ENCODE peak calls at places on chromosomes 7 and 10, in eight cellular contexts. One of them, this sample, is unnamed. For H3K36me3, the result is how much of the 10 kb centered on the place peaks cover.

GRCh38 chr7:94374231-94374630 is 20.5 kb upstream of the COL1A2 start:
- DNase-seq in cardiac muscle cell: peak
- DNase-seq in brain microvascular endothelial cell: peak
- DNase-seq in hepatocyte: peak
- DNase-seq in uterus: peak
- DNase-seq in astrocyte: peak
- DNase-seq in Peyer's patch: no peak
- DNase-seq in Caco-2: no peak
- DNase-seq in this sample: peak

GRCh38 chr7:86600506-86601290 is 43.0 kb upstream of the GRM3 start:
- DNase-seq in cardiac muscle cell: peak
- DNase-seq in brain microvascular endothelial cell: no peak
- DNase-seq in hepatocyte: peak
- DNase-seq in uterus: no peak
- DNase-seq in astrocyte: no peak
- DNase-seq in Peyer's patch: no peak
- DNase-seq in Caco-2: peak
- DNase-seq in this sample: no peak

GRCh38 chr7:44244282-44244681 is 43.5 kb downstream of the YKT6 start:
- DNase-seq in cardiac muscle cell: peak
- DNase-seq in brain microvascular endothelial cell: no peak
- DNase-seq in hepatocyte: no peak
- DNase-seq in uterus: no peak
- DNase-seq in astrocyte: no peak
- DNase-seq in Peyer's patch: no peak
- DNase-seq in Caco-2: no peak
- DNase-seq in this sample: no peak

GRCh38 chr7:130024390-130024789 is 26.8 kb downstream of the ZC3HC1 start:
- DNase-seq in cardiac muscle cell: no peak
- DNase-seq in brain microvascular endothelial cell: peak
- DNase-seq in hepatocyte: no peak
- DNase-seq in uterus: no peak
- DNase-seq in astrocyte: peak
- DNase-seq in Peyer's patch: no peak
- DNase-seq in Caco-2: no peak
- DNase-seq in this sample: no peak

GRCh38 chr10:80453392-80453714 is 757 bp upstream of the TSPAN14 start:
- DNase-seq in cardiac muscle cell: no peak
- DNase-seq in brain microvascular endothelial cell: no peak
- DNase-seq in hepatocyte: no peak
- DNase-seq in uterus: no peak
- DNase-seq in astrocyte: no peak
- DNase-seq in Peyer's patch: no peak
- DNase-seq in Caco-2: no peak
- DNase-seq in this sample: no peak

GRCh38 chr10:72694476-72695369 is 2.8 kb downstream of the MCU start:
- DNase-seq in cardiac muscle cell: peak
- DNase-seq in brain microvascular endothelial cell: no peak
- DNase-seq in hepatocyte: peak
- DNase-seq in uterus: peak
- DNase-seq in astrocyte: no peak
- DNase-seq in Peyer's patch: no peak
- DNase-seq in Caco-2: no peak
- DNase-seq in this sample: peak

GRCh38 chr7:27163776-27164380 is 1.5 kb downstream of the HOXA9 start:
- DNase-seq in cardiac muscle cell: no peak
- DNase-seq in brain microvascular endothelial cell: no peak
- DNase-seq in hepatocyte: no peak
- DNase-seq in uterus: no peak
- DNase-seq in astrocyte: no peak
- DNase-seq in Peyer's patch: peak
- DNase-seq in Caco-2: no peak
- DNase-seq in this sample: no peak

GRCh38 chr7:157006205-157006747 is 4.2 kb downstream of the MNX1 start:
- DNase-seq in cardiac muscle cell: no peak
- DNase-seq in brain microvascular endothelial cell: no peak
- DNase-seq in hepatocyte: no peak
- DNase-seq in uterus: no peak
- DNase-seq in astrocyte: no peak
- DNase-seq in Peyer's patch: peak
- DNase-seq in Caco-2: no peak
- DNase-seq in this sample: no peak

GRCh38 chr7:6432786-6433185 is 15.0 kb downstream of the DAGLB start:
- DNase-seq in cardiac muscle cell: no peak
- DNase-seq in brain microvascular endothelial cell: no peak
- DNase-seq in hepatocyte: no peak
- DNase-seq in uterus: no peak
- DNase-seq in astrocyte: no peak
- DNase-seq in Peyer's patch: no peak
- DNase-seq in Caco-2: no peak
- DNase-seq in this sample: no peak

GRCh38 chr10:123150986-123151738 is 3.0 kb upstream of the BUB3 start:
- DNase-seq in cardiac muscle cell: peak
- DNase-seq in brain microvascular endothelial cell: no peak
- DNase-seq in hepatocyte: no peak
- DNase-seq in uterus: no peak
- DNase-seq in astrocyte: no peak
- DNase-seq in Peyer's patch: no peak
- DNase-seq in Caco-2: peak
- DNase-seq in this sample: no peak

GRCh38 chr7:105126436-105126975 is 112.5 kb downstream of the KMT2E start:
- DNase-seq in cardiac muscle cell: no peak
- DNase-seq in brain microvascular endothelial cell: no peak
- DNase-seq in hepatocyte: no peak
- DNase-seq in uterus: no peak
- DNase-seq in astrocyte: peak
- DNase-seq in Peyer's patch: no peak
- DNase-seq in Caco-2: no peak
- DNase-seq in this sample: no peak

GRCh38 chr10:93600861-93601773 is at the start of gene RBP4:
- DNase-seq in cardiac muscle cell: peak
- DNase-seq in brain microvascular endothelial cell: peak
- DNase-seq in hepatocyte: peak
- DNase-seq in uterus: no peak
- DNase-seq in astrocyte: peak
- DNase-seq in Peyer's patch: no peak
- DNase-seq in Caco-2: peak
- DNase-seq in this sample: peak
- H3K36me3 ChIP-seq in cardiac muscle cell: under half
- H3K36me3 ChIP-seq in brain microvascular endothelial cell: under half
- H3K36me3 ChIP-seq in hepatocyte: under half
- H3K36me3 ChIP-seq in uterus: under half
- H3K36me3 ChIP-seq in astrocyte: under half
- H3K36me3 ChIP-seq in Peyer's patch: under half
- H3K36me3 ChIP-seq in Caco-2: under half
- H3K36me3 ChIP-seq in this sample: under half

DNA sequence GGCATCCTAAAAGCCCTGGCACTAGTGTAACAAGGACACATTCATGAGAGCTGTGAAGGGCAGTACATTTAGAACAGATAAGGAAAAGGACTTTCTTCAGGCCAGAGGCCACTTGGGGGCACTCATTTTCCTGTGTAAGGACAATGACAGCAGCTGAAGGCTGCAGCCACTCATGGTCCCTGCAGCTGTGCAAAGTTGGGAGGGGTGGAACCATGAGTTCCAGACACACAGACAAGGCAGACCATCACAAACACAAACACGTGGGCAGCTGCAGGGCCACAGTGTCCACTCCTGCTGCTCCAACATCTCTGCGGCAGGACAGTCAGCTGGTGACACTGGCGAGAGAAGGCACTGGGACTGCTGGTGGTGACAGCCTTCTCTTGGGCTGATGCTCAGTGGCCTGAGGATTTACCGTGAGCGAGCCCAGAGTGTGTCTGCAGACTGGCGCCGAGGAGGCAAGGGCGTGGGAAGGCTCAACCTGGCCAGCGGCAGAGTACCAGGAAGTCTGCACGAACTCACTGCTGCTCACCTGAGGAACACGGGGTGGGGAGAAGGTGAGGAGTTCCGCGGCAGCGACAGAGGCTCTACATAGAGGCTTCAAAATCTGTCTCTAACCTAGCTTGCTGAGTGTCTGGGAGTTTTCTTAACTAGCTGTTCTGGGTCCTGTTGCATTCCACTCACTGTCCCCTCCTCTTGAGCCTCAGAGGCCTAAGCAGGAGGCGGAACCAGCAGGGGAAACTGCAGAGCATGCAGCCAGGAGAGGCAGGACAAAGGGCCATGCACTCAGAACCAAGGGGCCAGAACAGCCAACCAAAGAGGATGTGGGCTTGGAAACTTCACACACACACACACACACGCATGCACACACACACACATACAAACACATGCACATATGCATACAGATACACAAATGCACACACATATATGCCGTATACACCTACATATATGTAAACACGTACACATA is 76.5 kb upstream of the DDC start:
- DNase-seq in cardiac muscle cell: peak
- DNase-seq in brain microvascular endothelial cell: no peak
- DNase-seq in hepatocyte: no peak
- DNase-seq in uterus: no peak
- DNase-seq in astrocyte: no peak
- DNase-seq in Peyer's patch: no peak
- DNase-seq in Caco-2: no peak
- DNase-seq in this sample: no peak
- TF ChIP-seq CTCF in cardiac muscle cell: no peak
- TF ChIP-seq CTCF in brain microvascular endothelial cell: no peak
- TF ChIP-seq CTCF in hepatocyte: peak
- TF ChIP-seq CTCF in uterus: no peak
- TF ChIP-seq CTCF in astrocyte: no peak
- TF ChIP-seq CTCF in Peyer's patch: no peak
- TF ChIP-seq CTCF in Caco-2: no peak
- TF ChIP-seq CTCF in this sample: no peak

DNA sequence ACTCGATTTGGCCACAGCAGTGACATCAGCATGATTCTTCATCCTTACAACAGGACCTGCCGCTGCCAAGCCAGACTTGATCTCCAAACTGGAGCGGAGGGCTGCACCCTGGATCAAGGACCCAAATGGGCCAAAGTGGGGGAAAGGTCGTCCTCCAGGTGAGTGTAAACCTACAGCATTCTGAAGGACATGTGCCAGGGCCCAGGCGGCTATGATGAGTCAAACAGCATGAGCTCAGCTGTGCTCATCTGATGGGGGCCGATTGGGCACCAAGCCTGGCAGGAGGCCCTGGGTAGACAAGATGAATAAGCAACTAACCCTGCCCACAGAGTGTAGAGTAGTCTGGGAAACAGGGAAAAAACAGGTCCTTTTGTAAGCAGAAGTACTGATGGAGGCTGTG is 14.4 kb upstream of the ATP6V0E2 start:
- DNase-seq in cardiac muscle cell: no peak
- DNase-seq in brain microvascular endothelial cell: no peak
- DNase-seq in hepatocyte: no peak
- DNase-seq in uterus: no peak
- DNase-seq in astrocyte: no peak
- DNase-seq in Peyer's patch: no peak
- DNase-seq in Caco-2: no peak
- DNase-seq in this sample: no peak
- H3K36me3 ChIP-seq in cardiac muscle cell: under half
- H3K36me3 ChIP-seq in brain microvascular endothelial cell: under half
- H3K36me3 ChIP-seq in hepatocyte: under half
- H3K36me3 ChIP-seq in uterus: under half
- H3K36me3 ChIP-seq in astrocyte: under half
- H3K36me3 ChIP-seq in Peyer's patch: under half
- H3K36me3 ChIP-seq in Caco-2: under half
- H3K36me3 ChIP-seq in this sample: under half

GRCh38 chr10:51046668-51047067 is 27.6 kb upstream of the PRKG1 start:
- DNase-seq in cardiac muscle cell: no peak
- DNase-seq in brain microvascular endothelial cell: no peak
- DNase-seq in hepatocyte: no peak
- DNase-seq in uterus: no peak
- DNase-seq in astrocyte: no peak
- DNase-seq in Peyer's patch: no peak
- DNase-seq in Caco-2: no peak
- DNase-seq in this sample: no peak

GRCh38 chr10:51048792-51049191 is 25.5 kb upstream of the PRKG1 start:
- DNase-seq in cardiac muscle cell: no peak
- DNase-seq in brain microvascular endothelial cell: no peak
- DNase-seq in hepatocyte: no peak
- DNase-seq in uterus: no peak
- DNase-seq in astrocyte: no peak
- DNase-seq in Peyer's patch: no peak
- DNase-seq in Caco-2: no peak
- DNase-seq in this sample: no peak

GRCh38 chr10:51052152-51052551 is 22.1 kb upstream of the PRKG1 start:
- DNase-seq in cardiac muscle cell: no peak
- DNase-seq in brain microvascular endothelial cell: no peak
- DNase-seq in hepatocyte: no peak
- DNase-seq in uterus: no peak
- DNase-seq in astrocyte: no peak
- DNase-seq in Peyer's patch: no peak
- DNase-seq in Caco-2: no peak
- DNase-seq in this sample: no peak

DNA sequence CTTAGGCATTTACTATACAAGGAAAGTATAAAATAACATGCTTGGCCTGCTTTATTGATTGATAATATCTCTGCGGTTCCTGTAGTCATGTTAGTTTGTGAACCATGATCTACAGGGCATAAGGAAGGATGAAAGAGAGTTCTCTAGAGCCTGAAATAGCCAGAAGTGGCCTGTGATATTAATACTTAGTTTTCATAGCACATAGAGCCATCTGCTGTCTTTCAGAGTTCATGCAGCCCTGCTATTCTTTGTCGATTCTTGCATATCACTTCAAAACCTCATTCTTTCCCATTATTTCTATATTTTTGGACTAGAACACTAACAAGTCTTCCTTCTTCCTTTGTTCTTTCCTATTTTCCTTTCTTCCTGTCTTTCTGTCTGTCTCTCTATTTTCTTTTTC is 26.4 kb upstream of the PRKG1 start:
- DNase-seq in cardiac muscle cell: no peak
- DNase-seq in brain microvascular endothelial cell: no peak
- DNase-seq in hepatocyte: no peak
- DNase-seq in uterus: no peak
- DNase-seq in astrocyte: no peak
- DNase-seq in Peyer's patch: no peak
- DNase-seq in Caco-2: no peak
- DNase-seq in this sample: no peak
- TF ChIP-seq CTCF in cardiac muscle cell: peak
- TF ChIP-seq CTCF in brain microvascular endothelial cell: peak
- TF ChIP-seq CTCF in hepatocyte: peak
- TF ChIP-seq CTCF in uterus: peak
- TF ChIP-seq CTCF in astrocyte: no peak
- TF ChIP-seq CTCF in Peyer's patch: no peak
- TF ChIP-seq CTCF in Caco-2: no peak
- TF ChIP-seq CTCF in this sample: no peak

DNA sequence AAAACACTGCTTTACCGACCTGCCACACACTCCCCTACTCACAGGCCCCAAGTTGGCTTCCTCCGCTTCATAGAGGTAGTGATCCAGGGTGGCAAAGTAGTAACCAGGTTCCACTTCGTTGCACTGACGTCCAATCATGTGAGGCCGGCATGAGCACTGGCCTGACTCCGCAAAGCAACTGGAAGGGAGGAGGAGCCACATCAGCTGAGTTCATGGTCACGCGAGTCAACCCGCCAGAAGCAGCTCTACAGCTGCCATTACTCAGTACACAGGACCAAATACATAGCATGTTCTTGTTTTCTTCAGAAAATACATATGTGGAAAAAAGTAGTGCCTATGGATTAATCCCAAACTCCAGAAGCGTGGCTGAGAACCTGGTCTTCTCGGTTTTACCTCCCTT is 38.5 kb downstream of the LAMB1 start:
- DNase-seq in cardiac muscle cell: no peak
- DNase-seq in brain microvascular endothelial cell: no peak
- DNase-seq in hepatocyte: no peak
- DNase-seq in uterus: no peak
- DNase-seq in astrocyte: no peak
- DNase-seq in Peyer's patch: no peak
- DNase-seq in Caco-2: no peak
- DNase-seq in this sample: no peak
- H3K36me3 ChIP-seq in cardiac muscle cell: under half
- H3K36me3 ChIP-seq in brain microvascular endothelial cell: half or more
- H3K36me3 ChIP-seq in hepatocyte: under half
- H3K36me3 ChIP-seq in uterus: under half
- H3K36me3 ChIP-seq in astrocyte: half or more
- H3K36me3 ChIP-seq in Peyer's patch: under half
- H3K36me3 ChIP-seq in Caco-2: under half
- H3K36me3 ChIP-seq in this sample: under half

GRCh38 chr10:101062231-101063161 is 707 bp downstream of the KAZALD1 start:
- DNase-seq in cardiac muscle cell: peak
- DNase-seq in brain microvascular endothelial cell: no peak
- DNase-seq in hepatocyte: peak
- DNase-seq in uterus: peak
- DNase-seq in astrocyte: no peak
- DNase-seq in Peyer's patch: peak
- DNase-seq in Caco-2: peak
- DNase-seq in this sample: no peak
- TF ChIP-seq CTCF in cardiac muscle cell: peak
- TF ChIP-seq CTCF in brain microvascular endothelial cell: peak
- TF ChIP-seq CTCF in hepatocyte: peak
- TF ChIP-seq CTCF in uterus: peak
- TF ChIP-seq CTCF in astrocyte: no peak
- TF ChIP-seq CTCF in Peyer's patch: peak
- TF ChIP-seq CTCF in Caco-2: peak
- TF ChIP-seq CTCF in this sample: peak